ENCODE peak calls at places on chromosomes 11 and 22, in five cellular contexts. F is thyroid gland, H is endothelial cell of umbilical vein, D is A549, W is spleen. L is an unnamed sample.

GRCh38 chr22:23772315-23773246 is at the start of gene MMP11:
- DNase-seq in F (peak; percentile 50), H (no peak), W (peak; percentile 90), D (no peak), L (no peak)

GRCh38 chr22:30921108-30921507 is 47.5 kb downstream of the MORC2 start:
- DNase-seq in F (no peak), W (no peak), D (no peak), H (no peak), L (no peak)

GRCh38 chr11:131888230-131888826 is 517.9 kb downstream of the NTM start:
- DNase-seq in F (no peak), W (no peak), H (peak; percentile 33), D (no peak), L (no peak)

GRCh38 chr11:126160345-126161145 is 50.9 kb downstream of the RPUSD4 start:
- DNase-seq in F (no peak), W (peak; percentile 50), H (no peak), D (no peak), L (no peak)

GRCh38 chr11:74265256-74265655 is 46.2 kb downstream of the P4HA3 start:
- DNase-seq in F (peak; percentile 67), H (no peak), W (no peak), D (no peak), L (no peak)

GRCh38 chr11:1130276-1131032 is 27.3 kb upstream of the MUC5AC start:
- DNase-seq in H (no peak), F (no peak), W (no peak), D (no peak), L (no peak)

GRCh38 chr11:66367561-66368312 is 3.8 kb downstream of the SLC29A2 start:
- DNase-seq in H (no peak), D (no peak), W (peak; percentile 72), F (no peak), L (no peak)

GRCh38 chr22:45961679-45962430 is 15.1 kb downstream of the WNT7B start:
- DNase-seq in W (no peak), F (no peak), H (no peak), D (no peak), L (no peak)

GRCh38 chr11:3837793-3838192 is 3.0 kb downstream of the RHOG start:
- DNase-seq in W (peak; percentile 83), H (no peak), D (no peak), F (no peak), L (no peak)

GRCh38 chr11:12655842-12656241 is 18.4 kb upstream of the TEAD1 start:
- DNase-seq in W (no peak), F (no peak), H (no peak), D (no peak), L (no peak)

GRCh38 chr11:82864268-82864667 is 36.0 kb downstream of the PRCP start:
- DNase-seq in F (peak; percentile 69), H (peak; percentile 71), D (peak; percentile 66), W (peak; percentile 74), L (peak; percentile 50)

GRCh38 chr22:31091106-31091975 is 10.2 kb downstream of the SMTN start:
- DNase-seq in H (no peak), F (no peak), D (no peak), W (no peak), L (no peak)

GRCh38 chr11:76615950-76616349 is 54.6 kb downstream of the LRRC32 start:
- DNase-seq in W (peak; percentile 58), F (no peak), D (no peak), H (peak; percentile 88), L (no peak)

GRCh38 chr11:40292636-40293585 is 1166.5 kb downstream of the LRRC4C start:
- DNase-seq in H (no peak), D (peak; percentile 1), W (no peak), F (peak; percentile 43), L (no peak)

GRCh38 chr22:34800265-34800664 is 265.7 kb upstream of the ISX start:
- DNase-seq in W (no peak), D (no peak), F (no peak), H (no peak), L (no peak)

GRCh38 chr11:132576706-132577105 is 955.6 kb downstream of the OPCML start:
- DNase-seq in W (no peak), F (no peak), D (no peak), H (no peak), L (peak; percentile 16)

GRCh38 chr11:120929664-120930154 is 94.2 kb upstream of the TBCEL start:
- DNase-seq in F (peak; percentile 14), H (peak; percentile 40), D (peak; percentile 30), W (no peak), L (peak; percentile 38)

GRCh38 chr11:19225123-19225522 is 15.6 kb downstream of the E2F8 start:
- DNase-seq in W (no peak), D (no peak), F (no peak), H (no peak), L (no peak)

GRCh38 chr11:129067454-129067853 is 124.7 kb downstream of the ARHGAP32 start:
- DNase-seq in D (no peak), H (no peak), F (no peak), W (no peak), L (no peak)

GRCh38 chr11:65942531-65942930 is 2.7 kb upstream of the TSGA10IP start:
- DNase-seq in D (no peak), H (no peak), W (no peak), F (peak; percentile 53), L (no peak)

GRCh38 chr11:62645934-62646824 is at the start of gene GANAB:
- DNase-seq in W (peak; percentile 99), D (peak; percentile 99), H (peak; percentile 97), F (peak; percentile 100), L (peak; percentile 96)

GRCh38 chr11:26914968-26915367 is 78.9 kb upstream of the FIBIN start:
- DNase-seq in D (no peak), F (no peak), W (no peak), H (no peak), L (no peak)

GRCh38 chr11:14203392-14203791 is 155.6 kb downstream of the RRAS2 start:
- DNase-seq in D (no peak), W (no peak), H (no peak), F (no peak), L (no peak)

GRCh38 chr22:21651521-21652009 is 9.5 kb downstream of the SDF2L1 start:
- DNase-seq in W (no peak), H (no peak), D (no peak), F (no peak), L (no peak)

GRCh38 chr22:27576815-27577564 is 224.6 kb downstream of the MN1 start:
- DNase-seq in D (no peak), H (peak; percentile 96), W (peak; percentile 16), F (no peak), L (no peak)

GRCh38 chr22:38314140-38314991 is 2.9 kb downstream of the CSNK1E start:
- DNase-seq in F (no peak), D (no peak), H (peak; percentile 9), W (peak; percentile 78), L (no peak)

GRCh38 chr11:34904421-34904950 is 11.7 kb downstream of the APIP start:
- DNase-seq in H (no peak), W (no peak), F (no peak), D (no peak), L (no peak)

GRCh38 chr11:111541209-111542061 is 915 bp downstream of the LAYN start:
- DNase-seq in D (no peak), F (peak; percentile 57), H (peak; percentile 30), W (peak; percentile 75), L (peak; percentile 21)
- TF ChIP-seq POLR2A in D (no peak), F (no peak), H (no peak), W (no peak), L (no peak)

DNA sequence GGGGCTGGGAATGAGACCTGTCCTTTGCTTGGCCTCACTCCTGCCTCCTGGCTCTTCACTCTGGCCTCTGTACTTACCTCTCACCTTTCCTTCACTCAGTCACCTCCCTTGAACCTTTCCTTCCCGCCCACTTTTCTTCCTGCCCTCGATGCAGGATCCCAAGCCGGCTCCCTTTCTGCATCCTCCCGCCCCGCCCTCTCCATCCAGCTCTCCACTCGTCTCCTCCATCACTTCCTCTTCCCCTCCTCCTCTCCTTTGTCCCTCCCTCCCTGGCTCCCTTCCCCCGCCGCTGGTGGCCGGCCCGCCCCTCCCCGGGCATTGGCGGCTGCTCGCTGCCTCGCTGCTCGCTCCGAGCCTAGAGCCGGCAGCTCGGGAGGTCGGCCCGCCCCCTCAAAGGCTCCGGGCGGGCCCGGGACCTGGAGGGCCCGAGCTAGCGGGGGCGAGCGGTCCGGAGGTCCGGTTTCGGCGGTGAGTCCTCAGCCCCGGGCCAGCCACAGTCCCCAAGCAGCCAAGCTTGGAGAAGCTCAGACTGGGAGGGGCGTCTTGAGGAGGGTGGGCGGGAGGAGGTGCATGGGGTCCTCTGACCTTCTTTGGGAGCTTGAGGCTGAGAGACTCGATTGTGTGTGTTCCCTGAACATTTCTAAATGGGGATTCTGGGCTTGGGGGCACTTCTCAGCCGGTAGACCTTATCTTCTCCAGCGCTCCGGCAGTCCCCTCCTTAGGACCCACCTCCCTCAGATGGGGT is 13.8 kb downstream of the PHLDB1 start:
- DNase-seq in D (no peak), H (peak; percentile 93), F (peak; percentile 90), W (peak; percentile 87), L (peak; percentile 51)
- TF ChIP-seq POLR2A in D (no peak), H (peak; percentile 61), F (peak; percentile 57), W (no peak), L (peak; percentile 9)

GRCh38 chr22:50542416-50542927 is 3.2 kb upstream of the KLHDC7B start:
- DNase-seq in H (no peak), W (peak; percentile 90), D (no peak), F (no peak), L (no peak)

GRCh38 chr22:50546326-50547230 is 879 bp downstream of the KLHDC7B start:
- DNase-seq in H (no peak), F (no peak), W (peak; percentile 84), D (no peak), L (no peak)

GRCh38 chr22:50544746-50545253 is 899 bp upstream of the KLHDC7B start:
- DNase-seq in D (no peak), H (no peak), W (peak; percentile 82), F (peak; percentile 64), L (no peak)

GRCh38 chr22:50545522-50546325 is at the start of gene KLHDC7B:
- DNase-seq in W (peak; percentile 79), D (no peak), F (no peak), H (no peak), L (no peak)

DNA sequence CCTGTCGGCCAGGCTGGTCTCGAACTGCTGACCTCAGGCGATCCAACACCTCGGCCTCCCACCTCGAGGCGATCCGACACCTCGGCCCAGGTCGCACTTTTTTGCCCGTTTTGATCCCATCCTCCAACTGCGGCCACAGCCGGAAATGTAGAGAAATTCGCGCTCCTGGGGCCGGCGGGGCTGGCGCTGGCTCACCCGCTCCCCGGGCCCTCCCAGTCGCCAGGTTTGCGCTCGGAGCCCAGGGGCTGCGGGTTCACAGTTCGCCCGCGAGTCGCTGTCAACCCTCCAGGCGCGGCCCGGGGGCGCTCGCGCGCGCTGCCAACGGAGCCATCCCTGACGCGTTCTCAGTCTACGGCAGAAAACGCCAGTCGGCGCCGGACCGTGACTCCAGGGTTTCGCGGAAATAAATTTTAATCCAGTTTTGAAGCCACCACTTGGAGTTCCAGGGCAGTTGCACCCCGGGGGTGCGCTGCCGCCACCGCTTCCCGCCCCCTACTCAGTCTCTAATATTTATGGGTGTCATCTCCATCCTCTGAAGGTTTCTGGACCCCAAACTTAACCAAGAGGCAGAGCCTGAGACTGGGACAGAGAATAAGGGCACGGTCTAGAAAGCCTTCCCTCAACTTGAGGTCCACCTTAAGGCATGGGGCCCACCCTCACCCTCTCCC is 1.5 kb upstream of the KLHDC7B start:
- DNase-seq in D (peak; percentile 85), W (peak; percentile 97), H (peak; percentile 53), F (peak; percentile 72), L (no peak)
- TF ChIP-seq POLR2A in D (no peak), W (no peak), H (no peak), F (no peak), L (no peak)

GRCh38 chr22:42437488-42438292 is 5.5 kb upstream of the NFAM1 start:
- DNase-seq in F (peak; percentile 74), W (peak; percentile 95), H (peak; percentile 28), D (peak; percentile 58), L (peak; percentile 50)
- TF ChIP-seq POLR2A in F (no peak), W (no peak), H (no peak), D (no peak), L (no peak)